ENCODE peak calls at places on chromosomes 4 and X, in five cellular contexts. O is hippocampal formation; A is activated T-helper 2 cell treated with anti-CD3 and anti-CD28 coated beads, Interferon-gamma antibody, Interleukin-2, Interleukin-4, amounts not matched to agents 10 μg/mL and 5 μg/mL and 100 μg/mL, durations not matched to agents 14 hours and 24 hours and 36 hours; I is NCI-H460; M is endothelial cell. X is an unnamed sample.

GRCh38 chr4:98143001-98143899 is at the start of gene STPG2:
- DNase-seq in A (peak), I (peak), M (peak), O (peak), X (peak)

GRCh38 chr4:83219991-83220360 is 64.6 kb downstream of the COQ2 start:
- DNase-seq in I (no peak), O (no peak), A (no peak), M (no peak), X (no peak)

GRCh38 chrX:103585421-103586313 is at the start of gene TCEAL4:
- DNase-seq in I (peak), O (peak), A (no peak), M (peak), X (peak)

GRCh38 chrX:39477438-39478120 is 620.2 kb downstream of the BCOR start:
- DNase-seq in A (no peak), I (no peak), M (peak), O (no peak), X (peak)

GRCh38 chrX:19799319-19800182 is 87.8 kb downstream of the SH3KBP1 start:
- DNase-seq in A (peak), I (no peak), O (no peak), M (no peak), X (no peak)

GRCh38 chr4:37970702-37971101 is 10.5 kb downstream of the PTTG2 start:
- DNase-seq in O (peak), I (peak), M (no peak), A (peak), X (peak)

GRCh38 chr4:84778041-84778440 is 188.4 kb downstream of the WDFY3 start:
- DNase-seq in I (no peak), A (no peak), O (no peak), M (no peak), X (no peak)

GRCh38 chr4:102388636-102389035 is 43.4 kb upstream of the SLC39A8 start:
- DNase-seq in O (no peak), A (no peak), I (no peak), M (no peak), X (no peak)

GRCh38 chr4:120858776-120859175 is 63.8 kb downstream of the PRDM5 start:
- DNase-seq in A (no peak), O (no peak), I (no peak), M (no peak), X (no peak)

GRCh38 chr4:141962486-141962885 is 326.1 kb downstream of the IL15 start:
- DNase-seq in A (no peak), O (no peak), I (no peak), M (no peak), X (no peak)

GRCh38 chrX:64338296-64338695 is 57.0 kb downstream of the MTMR8 start:
- DNase-seq in A (no peak), M (no peak), I (peak), O (no peak), X (no peak)

GRCh38 chr4:95091272-95091671 is 333.5 kb downstream of the BMPR1B start:
- DNase-seq in I (no peak), A (no peak), O (no peak), M (no peak), X (no peak)